ENCODE peak calls at places on chromosomes 13 and 19, in nine cellular contexts. G is stimulated activated CD8-positive, alpha-beta memory T cell treated with anti-CD3 and anti-CD28 coated beads, Interleukin-7, amount 100 ng/mL, for 1 hour; W is GM06990; S is lower lobe of right lung; T is lung microvascular endothelial cell; O is activated naive CD8-positive, alpha-beta T cell treated with anti-CD3 and anti-CD28 coated beads for 36 hours; U is AG04449; M is fibroblast of gingiva; D is cerebellar cortex. B is an unnamed sample.

GRCh38 chr19:33946535-33947323 is 150.1 kb downstream of the KCTD15 start:
- DNase-seq in G (no peak), W (no peak), S (no peak), T (no peak), O (no peak), U (no peak), M (no peak), D (no peak), B (no peak)

GRCh38 chr19:40467007-40467565 is 285 bp downstream of the SPTBN4 start:
- DNase-seq in G (no peak), W (peak; percentile 20), S (peak; percentile 50), T (no peak), O (peak; percentile 19), U (no peak), M (no peak), D (no peak), B (no peak)

GRCh38 chr13:101535192-101535746 is 82.8 kb downstream of the ITGBL1 start:
- DNase-seq in G (no peak), W (no peak), S (no peak), T (peak; percentile 17), O (no peak), U (no peak), M (no peak), D (no peak), B (no peak)

GRCh38 chr13:110561335-110562033 is at the start of gene RAB20:
- DNase-seq in G (peak; percentile 30), W (peak; percentile 79), S (peak; percentile 93), T (peak; percentile 83), O (peak; percentile 62), U (no peak), M (peak; percentile 86), D (peak; percentile 11), B (peak; percentile 75)

GRCh38 chr19:34960103-34960805 is 3.8 kb downstream of the ZNF792 start:
- DNase-seq in G (no peak), W (no peak), S (no peak), T (peak; percentile 76), O (no peak), U (no peak), M (no peak), D (no peak), B (no peak)

GRCh38 chr19:30719189-30719990 is 347.2 kb downstream of the ZNF536 start:
- DNase-seq in G (no peak), W (no peak), S (peak; percentile 64), T (no peak), O (peak; percentile 22), U (no peak), M (no peak), D (peak; percentile 47), B (peak; percentile 37)

GRCh38 chr13:99926014-99926731 is 45.4 kb downstream of the ZIC5 start:
- DNase-seq in G (no peak), W (no peak), S (no peak), T (no peak), O (no peak), U (no peak), M (no peak), D (peak; percentile 78), B (no peak)

GRCh38 chr13:79194272-79194671 is 211.8 kb downstream of the RBM26 start:
- DNase-seq in G (peak; percentile 5), W (peak; percentile 79), S (no peak), T (no peak), O (peak; percentile 45), U (no peak), M (no peak), D (no peak), B (no peak)

GRCh38 chr19:7705387-7706187 is 3.7 kb upstream of the FCER2 start:
- DNase-seq in G (peak; percentile 32), W (peak; percentile 85), S (peak; percentile 72), T (no peak), O (peak; percentile 82), U (no peak), M (no peak), D (no peak), B (peak; percentile 37)

GRCh38 chr13:110103479-110103878 is 203.5 kb downstream of the COL4A1 start:
- DNase-seq in G (no peak), W (no peak), S (no peak), T (no peak), O (no peak), U (no peak), M (no peak), D (no peak), B (no peak)

GRCh38 chr13:99546878-99547277 is 45.6 kb downstream of the TM9SF2 start:
- DNase-seq in G (no peak), W (no peak), S (no peak), T (no peak), O (no peak), U (no peak), M (no peak), D (no peak), B (no peak)

GRCh38 chr19:29667941-29668340 is 2.7 kb downstream of the PLEKHF1 start:
- DNase-seq in G (no peak), W (no peak), S (no peak), T (no peak), O (peak; percentile 64), U (no peak), M (no peak), D (no peak), B (no peak)

GRCh38 chr13:73754727-73755292 is 379.4 kb downstream of the KLF12 start:
- DNase-seq in G (no peak), W (no peak), S (no peak), T (peak; percentile 63), O (no peak), U (no peak), M (peak; percentile 46), D (peak; percentile 75), B (no peak)

GRCh38 chr13:98427331-98427995 is 149.4 kb downstream of the STK24 start:
- DNase-seq in G (no peak), W (no peak), S (peak; percentile 30), T (no peak), O (no peak), U (no peak), M (no peak), D (peak; percentile 76), B (no peak)

GRCh38 chr13:74870865-74871264 is 611.1 kb downstream of the TBC1D4 start:
- DNase-seq in G (no peak), W (no peak), S (no peak), T (peak; percentile 46), O (no peak), U (no peak), M (no peak), D (no peak), B (no peak)

GRCh38 chr13:34779171-34779570 is 162.9 kb upstream of the NBEA start:
- DNase-seq in G (no peak), W (no peak), S (no peak), T (no peak), O (no peak), U (no peak), M (no peak), D (no peak), B (no peak)

GRCh38 chr19:40594657-40595077 is 6.5 kb upstream of the LTBP4 start:
- DNase-seq in G (no peak), W (no peak), S (no peak), T (peak; percentile 32), O (no peak), U (no peak), M (no peak), D (no peak), B (no peak)

GRCh38 chr19:13085673-13086072 is 17.0 kb downstream of the LYL1 start:
- DNase-seq in G (no peak), W (no peak), S (peak; percentile 66), T (no peak), O (no peak), U (no peak), M (no peak), D (peak; percentile 41), B (no peak)

GRCh38 chr19:13055213-13056051 is 47.2 kb downstream of the LYL1 start:
- DNase-seq in G (no peak), W (no peak), S (peak; percentile 73), T (peak; percentile 57), O (no peak), U (peak; percentile 76), M (peak; percentile 97), D (peak; percentile 61), B (peak; percentile 54)

GRCh38 chr19:45492627-45493470 is 4.0 kb downstream of the RTN2 start:
- DNase-seq in G (no peak), W (peak; percentile 81), S (no peak), T (peak; percentile 40), O (no peak), U (no peak), M (peak; percentile 78), D (peak; percentile 94), B (peak; percentile 91)

GRCh38 chr13:108026671-108027410 is 188.5 kb downstream of the LIG4 start:
- DNase-seq in G (no peak), W (no peak), S (no peak), T (no peak), O (no peak), U (no peak), M (no peak), D (no peak), B (no peak)

GRCh38 chr13:32548837-32549236 is 10.2 kb upstream of the N4BP2L2 start:
- DNase-seq in G (no peak), W (no peak), S (no peak), T (peak; percentile 37), O (no peak), U (no peak), M (no peak), D (no peak), B (no peak)

GRCh38 chr19:57719901-57720519 is 7.4 kb downstream of the ZNF671 start:
- DNase-seq in G (no peak), W (no peak), S (no peak), T (no peak), O (no peak), U (no peak), M (no peak), D (peak; percentile 75), B (no peak)

GRCh38 chr19:15475611-15476010 is 3.7 kb downstream of the PGLYRP2 start:
- DNase-seq in G (no peak), W (no peak), S (no peak), T (no peak), O (no peak), U (no peak), M (no peak), D (no peak), B (no peak)